ENCODE peak calls at places on chromosomes 11 and 22, in six cellular contexts. One of them, this sample, is unnamed.

GRCh38 chr11:134045799-134046635 is 22.9 kb upstream of the JAM3 start:
- DNase-seq in HFFc6: no peak
- DNase-seq in adrenal gland: no peak
- DNase-seq in cardiac muscle cell: peak; percentile 64
- DNase-seq in uterus: no peak
- DNase-seq in epithelial cell of esophagus: peak; percentile 34
- DNase-seq in this sample: no peak

GRCh38 chr11:78080818-78081495 is 1.3 kb upstream of the NDUFC2 start:
- DNase-seq in epithelial cell of esophagus: no peak
- DNase-seq in cardiac muscle cell: no peak
- DNase-seq in uterus: no peak
- DNase-seq in adrenal gland: no peak
- DNase-seq in HFFc6: peak; percentile 91
- DNase-seq in this sample: no peak

GRCh38 chr11:100467821-100468508 is 219.1 kb upstream of the ARHGAP42 start:
- DNase-seq in cardiac muscle cell: no peak
- DNase-seq in HFFc6: no peak
- DNase-seq in adrenal gland: no peak
- DNase-seq in uterus: no peak
- DNase-seq in epithelial cell of esophagus: no peak
- DNase-seq in this sample: no peak

GRCh38 chr11:17353228-17354021 is 1.8 kb downstream of the NCR3LG1 start:
- DNase-seq in epithelial cell of esophagus: peak; percentile 76
- DNase-seq in uterus: peak; percentile 65
- DNase-seq in HFFc6: peak; percentile 73
- DNase-seq in adrenal gland: peak; percentile 70
- DNase-seq in cardiac muscle cell: peak; percentile 87
- DNase-seq in this sample: peak; percentile 36

GRCh38 chr11:17734986-17735822 is 623 bp downstream of the KCNC1 start:
- DNase-seq in uterus: peak; percentile 58
- DNase-seq in epithelial cell of esophagus: peak; percentile 75
- DNase-seq in HFFc6: peak; percentile 38
- DNase-seq in cardiac muscle cell: peak; percentile 94
- DNase-seq in adrenal gland: peak; percentile 75
- DNase-seq in this sample: no peak

GRCh38 chr11:72079776-72080325 is 491 bp downstream of the NUMA1 start:
- DNase-seq in uterus: no peak
- DNase-seq in adrenal gland: no peak
- DNase-seq in cardiac muscle cell: no peak
- DNase-seq in HFFc6: no peak
- DNase-seq in epithelial cell of esophagus: no peak
- DNase-seq in this sample: no peak

GRCh38 chr11:61917357-61918109 is at the start of gene RAB3IL1:
- DNase-seq in uterus: peak; percentile 78
- DNase-seq in adrenal gland: peak; percentile 64
- DNase-seq in HFFc6: no peak
- DNase-seq in epithelial cell of esophagus: no peak
- DNase-seq in cardiac muscle cell: peak; percentile 89
- DNase-seq in this sample: peak; percentile 69

GRCh38 chr22:28791841-28792490 is 8.4 kb downstream of the XBP1 start:
- DNase-seq in epithelial cell of esophagus: no peak
- DNase-seq in uterus: no peak
- DNase-seq in cardiac muscle cell: no peak
- DNase-seq in HFFc6: no peak
- DNase-seq in adrenal gland: no peak
- DNase-seq in this sample: no peak

GRCh38 chr22:18048441-18048898 is 24.1 kb upstream of the MICAL3 start:
- DNase-seq in epithelial cell of esophagus: no peak
- DNase-seq in HFFc6: peak; percentile 59
- DNase-seq in adrenal gland: no peak
- DNase-seq in cardiac muscle cell: no peak
- DNase-seq in uterus: peak; percentile 41
- DNase-seq in this sample: no peak

GRCh38 chr22:44544523-44545433 is 46.7 kb upstream of the RTL6 start:
- DNase-seq in HFFc6: no peak
- DNase-seq in uterus: no peak
- DNase-seq in cardiac muscle cell: no peak
- DNase-seq in adrenal gland: no peak
- DNase-seq in epithelial cell of esophagus: no peak
- DNase-seq in this sample: no peak

GRCh38 chr11:46247664-46248063 is 29.8 kb upstream of the CREB3L1 start:
- DNase-seq in adrenal gland: peak; percentile 39
- DNase-seq in uterus: no peak
- DNase-seq in cardiac muscle cell: peak; percentile 42
- DNase-seq in epithelial cell of esophagus: peak; percentile 83
- DNase-seq in HFFc6: no peak
- DNase-seq in this sample: peak; percentile 49

GRCh38 chr11:68825603-68826002 is 16.1 kb downstream of the CPT1A start:
- DNase-seq in epithelial cell of esophagus: peak; percentile 39
- DNase-seq in cardiac muscle cell: peak; percentile 34
- DNase-seq in HFFc6: no peak
- DNase-seq in uterus: no peak
- DNase-seq in adrenal gland: no peak
- DNase-seq in this sample: no peak

GRCh38 chr11:16356057-16356750 is at the start of gene SOX6:
- DNase-seq in HFFc6: peak; percentile 45
- DNase-seq in adrenal gland: no peak
- DNase-seq in uterus: no peak
- DNase-seq in cardiac muscle cell: peak; percentile 9
- DNase-seq in epithelial cell of esophagus: no peak
- DNase-seq in this sample: no peak

GRCh38 chr22:40241200-40241763 is 63.6 kb downstream of the TNRC6B start:
- DNase-seq in cardiac muscle cell: no peak
- DNase-seq in uterus: no peak
- DNase-seq in adrenal gland: no peak
- DNase-seq in epithelial cell of esophagus: no peak
- DNase-seq in HFFc6: no peak
- DNase-seq in this sample: no peak

GRCh38 chr22:38802671-38803121 is 8.8 kb upstream of the DNAL4 start:
- DNase-seq in epithelial cell of esophagus: peak; percentile 99
- DNase-seq in adrenal gland: peak; percentile 33
- DNase-seq in cardiac muscle cell: no peak
- DNase-seq in HFFc6: peak; percentile 98
- DNase-seq in uterus: peak; percentile 58
- DNase-seq in this sample: no peak

GRCh38 chr22:38432264-38432663 is 22.7 kb downstream of the KCNJ4 start:
- DNase-seq in HFFc6: peak; percentile 11
- DNase-seq in cardiac muscle cell: no peak
- DNase-seq in uterus: no peak
- DNase-seq in adrenal gland: no peak
- DNase-seq in epithelial cell of esophagus: no peak
- DNase-seq in this sample: no peak

GRCh38 chr11:88188251-88189030 is 13.2 kb upstream of the RAB38 start:
- DNase-seq in cardiac muscle cell: no peak
- DNase-seq in adrenal gland: no peak
- DNase-seq in HFFc6: no peak
- DNase-seq in uterus: no peak
- DNase-seq in epithelial cell of esophagus: no peak
- DNase-seq in this sample: no peak

GRCh38 chr11:2382927-2383822 is 6.1 kb downstream of the CD81 start:
- DNase-seq in adrenal gland: peak; percentile 55
- DNase-seq in cardiac muscle cell: peak; percentile 87
- DNase-seq in uterus: peak; percentile 69
- DNase-seq in epithelial cell of esophagus: no peak
- DNase-seq in HFFc6: peak; percentile 66
- DNase-seq in this sample: no peak

GRCh38 chr11:111531687-111532364 is 8.7 kb upstream of the LAYN start:
- DNase-seq in adrenal gland: no peak
- DNase-seq in cardiac muscle cell: no peak
- DNase-seq in epithelial cell of esophagus: peak; percentile 97
- DNase-seq in HFFc6: peak; percentile 88
- DNase-seq in uterus: no peak
- DNase-seq in this sample: no peak

GRCh38 chr11:11251394-11251970 is 101.6 kb downstream of the CSNK2A3 start:
- DNase-seq in uterus: no peak
- DNase-seq in HFFc6: no peak
- DNase-seq in epithelial cell of esophagus: no peak
- DNase-seq in adrenal gland: no peak
- DNase-seq in cardiac muscle cell: no peak
- DNase-seq in this sample: no peak

GRCh38 chr11:61071208-61071681 is 31.0 kb upstream of the CD5 start:
- DNase-seq in uterus: no peak
- DNase-seq in HFFc6: no peak
- DNase-seq in epithelial cell of esophagus: no peak
- DNase-seq in cardiac muscle cell: no peak
- DNase-seq in adrenal gland: no peak
- DNase-seq in this sample: no peak

GRCh38 chr22:27347951-27348350 is 453.6 kb downstream of the MN1 start:
- DNase-seq in uterus: no peak
- DNase-seq in HFFc6: no peak
- DNase-seq in adrenal gland: no peak
- DNase-seq in epithelial cell of esophagus: no peak
- DNase-seq in cardiac muscle cell: peak; percentile 5
- DNase-seq in this sample: no peak

GRCh38 chr22:41513391-41513790 is 30.9 kb downstream of the POLR3H start:
- DNase-seq in cardiac muscle cell: no peak
- DNase-seq in HFFc6: no peak
- DNase-seq in epithelial cell of esophagus: no peak
- DNase-seq in adrenal gland: no peak
- DNase-seq in uterus: no peak
- DNase-seq in this sample: no peak

GRCh38 chr11:17730137-17730536 is 4.4 kb upstream of the KCNC1 start:
- DNase-seq in HFFc6: no peak
- DNase-seq in cardiac muscle cell: no peak
- DNase-seq in epithelial cell of esophagus: no peak
- DNase-seq in uterus: no peak
- DNase-seq in adrenal gland: no peak
- DNase-seq in this sample: no peak

GRCh38 chr11:128052912-128053641 is 534.3 kb downstream of the ETS1 start:
- DNase-seq in cardiac muscle cell: no peak
- DNase-seq in epithelial cell of esophagus: peak; percentile 80
- DNase-seq in uterus: no peak
- DNase-seq in adrenal gland: no peak
- DNase-seq in HFFc6: peak; percentile 75
- DNase-seq in this sample: no peak

GRCh38 chr11:10496296-10496936 is 41.4 kb downstream of the AMPD3 start:
- DNase-seq in HFFc6: no peak
- DNase-seq in epithelial cell of esophagus: no peak
- DNase-seq in uterus: no peak
- DNase-seq in adrenal gland: peak; percentile 8
- DNase-seq in cardiac muscle cell: no peak
- DNase-seq in this sample: peak; percentile 2

GRCh38 chr11:21588754-21589153 is 604.1 kb upstream of the ANO5 start:
- DNase-seq in cardiac muscle cell: no peak
- DNase-seq in HFFc6: no peak
- DNase-seq in epithelial cell of esophagus: no peak
- DNase-seq in adrenal gland: no peak
- DNase-seq in uterus: no peak
- DNase-seq in this sample: no peak

GRCh38 chr22:17243524-17243923 is 24.3 kb upstream of the ADA2 start:
- DNase-seq in cardiac muscle cell: no peak
- DNase-seq in adrenal gland: no peak
- DNase-seq in epithelial cell of esophagus: peak; percentile 33
- DNase-seq in HFFc6: no peak
- DNase-seq in uterus: no peak
- DNase-seq in this sample: no peak

GRCh38 chr11:2663506-2663905 is 36.3 kb downstream of the KCNQ1OT1 start:
- DNase-seq in epithelial cell of esophagus: no peak
- DNase-seq in uterus: no peak
- DNase-seq in adrenal gland: no peak
- DNase-seq in HFFc6: no peak
- DNase-seq in cardiac muscle cell: no peak
- DNase-seq in this sample: no peak

GRCh38 chr11:111331711-111332479 is 33.5 kb downstream of the POU2AF3 start:
- DNase-seq in epithelial cell of esophagus: peak; percentile 25
- DNase-seq in cardiac muscle cell: no peak
- DNase-seq in adrenal gland: peak; percentile 61
- DNase-seq in uterus: no peak
- DNase-seq in HFFc6: peak; percentile 37
- DNase-seq in this sample: no peak

GRCh38 chr11:117097567-117098268 is 510 bp downstream of the SIK3 start:
- DNase-seq in HFFc6: no peak
- DNase-seq in epithelial cell of esophagus: peak; percentile 32
- DNase-seq in cardiac muscle cell: peak; percentile 69
- DNase-seq in uterus: peak; percentile 50
- DNase-seq in adrenal gland: peak; percentile 48
- DNase-seq in this sample: no peak

DNA sequence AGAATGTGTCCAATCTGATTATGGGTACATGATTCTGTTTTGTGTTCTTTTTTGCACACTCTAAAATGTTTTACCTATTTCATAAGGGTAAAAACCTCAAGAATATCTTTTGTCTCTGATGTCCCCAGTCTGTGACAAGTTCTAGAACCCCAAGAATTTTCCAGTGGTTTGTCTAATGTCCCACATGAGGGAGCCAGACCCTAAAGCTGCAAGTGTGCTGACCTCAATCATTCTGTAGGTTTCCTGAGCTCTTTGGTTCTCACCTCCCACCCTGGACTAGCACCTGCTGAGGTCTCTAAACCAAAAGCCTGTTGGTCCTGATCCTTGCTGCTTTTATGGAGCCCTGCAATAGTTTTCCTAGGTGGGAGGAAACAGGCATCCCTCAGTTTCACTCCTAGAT is 149.8 kb upstream of the MPPED2 start:
- DNase-seq in uterus: no peak
- DNase-seq in epithelial cell of esophagus: no peak
- DNase-seq in cardiac muscle cell: no peak
- DNase-seq in HFFc6: no peak
- DNase-seq in adrenal gland: no peak
- DNase-seq in this sample: no peak
- TF ChIP-seq CTCF in uterus: no peak
- TF ChIP-seq CTCF in epithelial cell of esophagus: no peak
- TF ChIP-seq CTCF in cardiac muscle cell: no peak
- TF ChIP-seq CTCF in HFFc6: no peak
- TF ChIP-seq CTCF in adrenal gland: no peak
- TF ChIP-seq CTCF in this sample: no peak

DNA sequence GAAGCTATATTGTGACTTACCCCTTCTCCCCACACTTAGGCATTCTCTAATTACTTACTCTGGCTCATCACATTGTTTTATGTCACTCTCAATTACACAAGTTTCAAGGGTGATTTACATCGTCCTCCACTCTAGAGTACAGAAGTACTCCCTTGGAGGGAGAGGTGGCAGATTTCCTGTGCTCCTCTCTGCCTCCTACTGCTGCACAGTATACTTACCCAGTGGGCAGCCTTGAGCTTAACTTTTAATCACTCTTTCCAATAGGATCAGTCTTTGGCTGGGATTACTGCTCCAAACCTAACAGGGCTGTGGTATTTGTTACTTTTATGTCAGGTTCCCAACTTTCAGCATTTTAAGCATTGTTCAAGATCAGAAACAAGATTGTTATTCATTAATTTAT is 211.5 kb downstream of the AASDHPPT start:
- DNase-seq in cardiac muscle cell: no peak
- DNase-seq in uterus: no peak
- DNase-seq in HFFc6: no peak
- DNase-seq in adrenal gland: no peak
- DNase-seq in epithelial cell of esophagus: no peak
- DNase-seq in this sample: no peak
- TF ChIP-seq CTCF in cardiac muscle cell: no peak
- TF ChIP-seq CTCF in uterus: no peak
- TF ChIP-seq CTCF in HFFc6: no peak
- TF ChIP-seq CTCF in adrenal gland: no peak
- TF ChIP-seq CTCF in epithelial cell of esophagus: no peak
- TF ChIP-seq CTCF in this sample: no peak

GRCh38 chr11:34855754-34856095 is 60.5 kb downstream of the APIP start:
- DNase-seq in uterus: no peak
- DNase-seq in adrenal gland: no peak
- DNase-seq in epithelial cell of esophagus: no peak
- DNase-seq in cardiac muscle cell: no peak
- DNase-seq in HFFc6: no peak
- DNase-seq in this sample: no peak
- TF ChIP-seq CTCF in uterus: no peak
- TF ChIP-seq CTCF in adrenal gland: no peak
- TF ChIP-seq CTCF in epithelial cell of esophagus: no peak
- TF ChIP-seq CTCF in cardiac muscle cell: no peak
- TF ChIP-seq CTCF in HFFc6: peak; percentile 21
- TF ChIP-seq CTCF in this sample: no peak

GRCh38 chr11:89477175-89477574 is 14.0 kb downstream of the NOX4 start:
- DNase-seq in cardiac muscle cell: no peak
- DNase-seq in uterus: no peak
- DNase-seq in epithelial cell of esophagus: peak; percentile 29
- DNase-seq in HFFc6: no peak
- DNase-seq in adrenal gland: no peak
- DNase-seq in this sample: no peak
- TF ChIP-seq CTCF in cardiac muscle cell: no peak
- TF ChIP-seq CTCF in uterus: no peak
- TF ChIP-seq CTCF in epithelial cell of esophagus: peak; percentile 25
- TF ChIP-seq CTCF in HFFc6: no peak
- TF ChIP-seq CTCF in adrenal gland: no peak
- TF ChIP-seq CTCF in this sample: no peak